ENCODE peak calls at places on chromosomes 16 and 17, in five cellular contexts. D is A549, V is IMR-90, U is testis, A is body of pancreas. Y is an unnamed sample. For H3K4me1, the result is how much of the 10 kb centered on the place peaks cover.

GRCh38 chr16:29306953-29307597 is 99.4 kb downstream of the NPIPB11 start:
- DNase-seq in D (no peak), V (peak), U (no peak), A (no peak), Y (no peak)

GRCh38 chr17:79532107-79532790 is 78.6 kb downstream of the RBFOX3 start:
- DNase-seq in D (no peak), V (no peak), U (no peak), A (no peak), Y (no peak)

GRCh38 chr17:55068862-55069771 is 100.6 kb downstream of the STXBP4 start:
- DNase-seq in D (no peak), V (no peak), U (no peak), A (no peak), Y (no peak)

GRCh38 chr17:39199986-39200879 is at the start of gene RPL19:
- DNase-seq in D (peak), V (peak), U (peak), A (peak), Y (peak)

GRCh38 chr17:42347198-42347597 is 41.0 kb downstream of the STAT3 start:
- DNase-seq in D (peak), V (peak), U (no peak), A (peak), Y (peak)

GRCh38 chr17:83195330-83196087 is 116.1 kb downstream of the METRNL start:
- DNase-seq in D (no peak), V (no peak), U (peak), A (peak), Y (no peak)

GRCh38 chr17:69430488-69430887 is 16.0 kb downstream of the MAP2K6 start:
- DNase-seq in D (no peak), V (no peak), U (no peak), A (no peak), Y (no peak)

GRCh38 chr16:19389246-19389645 is 28.4 kb upstream of the TMC5 start:
- DNase-seq in D (peak), V (no peak), U (peak), A (peak), Y (no peak)

GRCh38 chr16:78292726-78293380 is 193.4 kb downstream of the WWOX start:
- DNase-seq in D (no peak), V (no peak), U (no peak), A (peak), Y (no peak)

GRCh38 chr17:49496183-49496865 is 1.2 kb downstream of the NGFR start:
- DNase-seq in D (peak), V (peak), U (peak), A (peak), Y (peak)

GRCh38 chr17:8103549-8103948 is 14.8 kb downstream of the ALOXE3 start:
- DNase-seq in D (no peak), V (no peak), U (no peak), A (no peak), Y (no peak)

GRCh38 chr17:74746376-74746775 is 2.1 kb upstream of the NHERF1 start:
- DNase-seq in D (no peak), V (no peak), U (no peak), A (no peak), Y (peak)

GRCh38 chr17:73522696-73523095 is 121.5 kb downstream of the SDK2 start:
- DNase-seq in D (no peak), V (no peak), U (no peak), A (no peak), Y (no peak)

GRCh38 chr17:74325743-74326379 is at the start of gene KIF19:
- DNase-seq in D (no peak), V (no peak), U (peak), A (peak), Y (no peak)

GRCh38 chr16:23424292-23424958 is 28.6 kb downstream of the COG7 start:
- DNase-seq in D (peak), V (peak), U (no peak), A (peak), Y (peak)

GRCh38 chr17:7468814-7469438 is 10.5 kb downstream of the ZBTB4 start:
- DNase-seq in D (no peak), V (no peak), U (no peak), A (no peak), Y (no peak)

GRCh38 chr16:89315791-89316581 is 98.5 kb downstream of the ZNF778 start:
- DNase-seq in D (peak), V (peak), U (no peak), A (no peak), Y (no peak)

GRCh38 chr17:49696233-49696761 is 11.5 kb downstream of the SLC35B1 start:
- DNase-seq in D (no peak), V (peak), U (no peak), A (no peak), Y (no peak)

GRCh38 chr16:82699711-82700495 is 73.1 kb downstream of the CDH13 start:
- DNase-seq in D (no peak), V (peak), U (no peak), A (no peak), Y (no peak)

GRCh38 chr17:16973760-16974540 is 2.0 kb upstream of the TNFRSF13B start:
- DNase-seq in D (no peak), V (no peak), U (no peak), A (no peak), Y (no peak)

GRCh38 chr17:67575325-67575724 is 142.4 kb upstream of the NOL11 start:
- DNase-seq in D (no peak), V (no peak), U (no peak), A (peak), Y (no peak)

GRCh38 chr17:79939755-79940154 is 95.9 kb downstream of the TBC1D16 start:
- DNase-seq in D (no peak), V (no peak), U (no peak), A (peak), Y (no peak)

GRCh38 chr17:1070411-1070810 is 73.5 kb downstream of the TIMM22 start:
- DNase-seq in D (no peak), V (no peak), U (no peak), A (no peak), Y (no peak)

GRCh38 chr16:7452090-7452489 is 119.4 kb downstream of the RBFOX1 start:
- DNase-seq in D (no peak), V (no peak), U (no peak), A (no peak), Y (no peak)

GRCh38 chr16:7458144-7458543 is 125.5 kb downstream of the RBFOX1 start:
- DNase-seq in D (no peak), V (no peak), U (no peak), A (peak), Y (no peak)

DNA sequence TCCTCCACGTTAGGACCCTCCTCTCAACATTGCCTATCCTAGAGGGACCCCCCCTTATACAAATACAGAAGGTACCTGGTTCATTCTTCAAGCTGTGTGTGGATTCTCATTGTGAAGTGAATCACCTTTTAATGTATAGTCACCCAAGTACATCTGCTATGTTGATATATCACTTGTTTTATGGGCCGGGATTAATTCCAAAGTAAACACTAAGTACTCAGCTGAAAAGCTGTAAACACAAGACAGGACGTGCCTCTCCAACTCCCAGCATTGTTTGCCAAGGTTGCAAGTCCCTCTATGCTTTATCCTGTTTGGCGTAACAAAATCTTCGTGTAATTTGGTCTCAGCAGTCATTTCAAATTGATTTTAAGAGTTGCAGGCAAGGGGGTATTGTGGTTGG is 123.6 kb downstream of the RBFOX1 start:
- DNase-seq in D (no peak), V (no peak), U (no peak), A (no peak), Y (no peak)
- TF ChIP-seq POLR2A in D (no peak), V (no peak), U (no peak), A (no peak), Y (no peak)

GRCh38 chr17:44935116-44935515 is 12.5 kb downstream of the KIF18B start:
- DNase-seq in D (no peak), V (no peak), U (no peak), A (no peak), Y (no peak)

GRCh38 chr17:44932526-44933097 is 15.0 kb downstream of the KIF18B start:
- DNase-seq in D (no peak), V (no peak), U (no peak), A (no peak), Y (no peak)

GRCh38 chr17:44932096-44932495 is 15.5 kb downstream of the KIF18B start:
- DNase-seq in D (no peak), V (no peak), U (no peak), A (no peak), Y (no peak)

GRCh38 chr17:44934745-44935105 is 12.8 kb downstream of the KIF18B start:
- DNase-seq in D (no peak), V (no peak), U (no peak), A (no peak), Y (no peak)

DNA sequence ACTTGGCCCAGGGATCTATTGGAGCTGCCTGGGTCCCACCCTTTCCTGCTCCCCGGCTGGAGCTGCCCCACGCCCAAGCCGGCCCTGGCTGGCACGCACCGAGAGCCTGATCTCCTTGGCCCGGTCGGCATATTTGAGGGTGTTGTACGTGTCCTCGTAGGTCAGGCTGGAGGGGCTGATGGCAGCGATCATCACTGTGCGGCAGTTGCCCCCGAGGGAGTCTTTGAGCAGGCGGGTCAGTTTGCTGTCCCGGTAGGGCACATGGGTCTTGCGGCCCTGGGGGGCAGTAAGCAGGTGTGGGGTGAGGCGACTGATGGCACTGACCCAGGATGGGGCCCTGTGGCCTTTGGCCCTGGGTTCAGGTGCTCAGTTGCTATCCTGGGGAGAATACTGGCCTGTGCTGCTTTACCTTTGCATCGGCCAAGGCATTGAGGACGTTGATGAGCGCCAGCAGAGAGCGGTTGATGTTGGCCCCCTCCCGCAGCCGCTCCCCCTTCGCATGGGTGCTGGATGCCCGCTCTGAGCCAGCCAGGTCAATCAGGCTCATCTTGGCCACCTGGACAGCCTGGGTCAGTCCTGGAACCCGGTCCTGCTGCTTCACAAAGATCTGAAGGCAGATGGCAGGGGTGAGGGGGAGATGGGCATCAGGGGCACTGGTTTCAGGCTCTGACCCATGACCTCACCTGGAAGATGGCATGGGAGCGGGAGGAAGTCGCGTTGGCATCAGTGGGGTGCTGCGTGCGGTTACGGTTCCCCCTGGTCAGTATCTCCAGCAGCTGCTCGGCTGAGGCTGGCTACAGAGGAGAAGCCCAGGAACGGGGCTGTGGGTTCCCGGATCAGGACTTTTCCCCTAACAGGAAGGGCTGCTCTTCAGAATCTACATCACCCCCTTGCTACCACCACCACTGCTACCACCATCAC is 13.5 kb downstream of the KIF18B start:
- DNase-seq in D (no peak), V (no peak), U (no peak), A (no peak), Y (no peak)
- H3K4me1 ChIP-seq in D (under half), V (under half), U (under half), A (under half), Y (under half)

DNA sequence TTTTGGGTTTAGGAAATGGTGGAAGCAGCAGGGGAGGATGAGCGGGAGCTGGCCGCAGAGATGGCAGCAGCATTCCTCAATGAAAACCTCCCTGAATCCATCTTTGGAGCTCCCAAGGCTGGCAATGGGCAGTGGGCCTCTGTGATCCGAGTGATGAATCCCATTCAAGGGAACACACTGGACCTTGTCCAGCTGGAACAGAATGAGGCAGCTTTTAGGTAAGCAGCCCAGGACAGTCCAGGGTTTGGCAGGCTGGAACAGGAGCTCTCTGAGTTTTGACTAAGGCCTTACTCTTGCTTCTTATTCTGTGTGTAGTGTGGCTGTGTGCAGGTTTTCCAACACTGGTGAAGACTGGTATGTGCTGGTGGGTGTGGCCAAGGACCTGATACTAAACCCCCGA is 41.4 kb downstream of the SF3B3 start:
- DNase-seq in D (no peak), V (no peak), U (no peak), A (no peak), Y (no peak)
- TF ChIP-seq POLR2A in D (no peak), V (no peak), U (no peak), A (no peak), Y (no peak)

GRCh38 chr17:46193246-46193625 is at the start of gene KANSL1:
- DNase-seq in D (peak), V (peak), U (peak), A (peak), Y (peak)

GRCh38 chr17:46192211-46192483 is 1.1 kb downstream of the KANSL1 start:
- DNase-seq in D (no peak), V (no peak), U (no peak), A (no peak), Y (no peak)

GRCh38 chr17:46190763-46191162 is 2.5 kb downstream of the KANSL1 start:
- DNase-seq in D (no peak), V (peak), U (no peak), A (no peak), Y (no peak)

GRCh38 chr17:46192484-46193245 is 564 bp downstream of the KANSL1 start:
- DNase-seq in D (peak), V (peak), U (peak), A (peak), Y (peak)

GRCh38 chr17:46191332-46192210 is 1.7 kb downstream of the KANSL1 start:
- DNase-seq in D (peak), V (no peak), U (peak), A (peak), Y (no peak)
- H3K4me1 ChIP-seq in D (half or more), V (under half), U (under half), A (half or more), Y (under half)